ENCODE peak calls at places on chromosomes 4 and X, in six cellular contexts. P is Right ventricle myocardium inferior, S is uterus, X is BJ, F is GM23248, U is renal cortical epithelial cell. Z is an unnamed sample.

GRCh38 chr4:158856852-158857251 is 88.0 kb downstream of the FNIP2 start:
- DNase-seq in U (peak), X (no peak), S (no peak), F (peak), P (no peak), Z (peak)

GRCh38 chr4:70991596-70991995 is 1.9 kb upstream of the DCK start:
- DNase-seq in U (no peak), X (no peak), F (no peak), S (no peak), P (no peak), Z (no peak)

GRCh38 chr4:71333960-71334951 is 4.6 kb upstream of the SLC4A4 start:
- DNase-seq in F (peak), P (no peak), S (no peak), X (no peak), U (no peak), Z (no peak)

GRCh38 chr4:118410143-118410542 is 57.3 kb upstream of the PRSS12 start:
- DNase-seq in U (no peak), S (no peak), P (no peak), X (no peak), F (peak), Z (no peak)

GRCh38 chr4:80266902-80267380 is 477 bp downstream of the FGF5 start:
- DNase-seq in U (peak), S (peak), P (no peak), X (no peak), F (peak), Z (no peak)

GRCh38 chr4:7903686-7904085 is 36.0 kb downstream of the AFAP1 start:
- DNase-seq in U (no peak), S (no peak), P (no peak), F (peak), X (no peak), Z (no peak)

GRCh38 chr4:143352052-143352451 is 15.4 kb downstream of the GAB1 start:
- DNase-seq in U (peak), X (no peak), S (no peak), P (no peak), F (no peak), Z (no peak)

GRCh38 chr4:44623687-44624086 is 27.7 kb downstream of the YIPF7 start:
- DNase-seq in U (no peak), S (no peak), P (no peak), X (no peak), F (no peak), Z (no peak)

GRCh38 chr4:3316146-3316545 is 23.3 kb downstream of the RGS12 start:
- DNase-seq in U (no peak), F (no peak), X (no peak), S (no peak), P (no peak), Z (no peak)

GRCh38 chr4:154626793-154627484 is 14.5 kb upstream of the FGG start:
- DNase-seq in P (peak), F (peak), S (peak), X (no peak), U (peak), Z (peak)

GRCh38 chr4:170990989-170991589 is 822.1 kb upstream of the GALNTL6 start:
- DNase-seq in X (no peak), F (peak), S (no peak), P (peak), U (peak), Z (peak)

GRCh38 chr4:105060628-105061027 is 86.0 kb upstream of the TET2 start:
- DNase-seq in F (no peak), P (no peak), S (no peak), X (no peak), U (peak), Z (peak)

GRCh38 chrX:10235851-10236250 is 79.1 kb downstream of the CLCN4 start:
- DNase-seq in F (peak), X (peak), P (no peak), U (peak), S (no peak), Z (no peak)

GRCh38 chr4:89939994-89940393 is 45.3 kb downstream of the MMRN1 start:
- DNase-seq in U (peak), F (no peak), P (no peak), S (no peak), X (no peak), Z (no peak)

GRCh38 chrX:39653656-39654055 is 444.1 kb downstream of the BCOR start:
- DNase-seq in F (no peak), P (no peak), X (no peak), S (no peak), U (no peak), Z (no peak)

GRCh38 chrX:17563515-17563914 is 173.8 kb upstream of the SCML1 start:
- DNase-seq in P (no peak), X (no peak), S (no peak), U (peak), F (no peak), Z (no peak)

GRCh38 chr4:176967586-176967985 is 174.9 kb upstream of the VEGFC start:
- DNase-seq in S (no peak), F (no peak), U (no peak), P (no peak), X (no peak), Z (no peak)

GRCh38 chr4:100059467-100059866 is 109.4 kb upstream of the H2AZ1 start:
- DNase-seq in S (no peak), F (no peak), P (no peak), U (no peak), X (no peak), Z (no peak)

GRCh38 chr4:86934772-86935498 is at the start of gene AFF1:
- DNase-seq in U (peak), F (peak), X (no peak), S (peak), P (peak), Z (peak)